ENCODE peak calls at places on chromosomes 11 and 22, in five cellular contexts. T, S, J, K and U are unnamed samples.

GRCh38 chr11:30938801-30939200 is 352.6 kb upstream of the MPPED2 start:
- DNase-seq in K (no peak), S (no peak), J (no peak), T (no peak), U (no peak)

GRCh38 chr11:92638678-92639077 is 330.8 kb upstream of the MTNR1B start:
- DNase-seq in J (peak), S (no peak), T (no peak), K (no peak), U (no peak)

GRCh38 chr11:45089251-45089650 is 57.2 kb upstream of the PRDM11 start:
- DNase-seq in S (no peak), J (no peak), K (no peak), T (no peak), U (no peak)

GRCh38 chr11:131370090-131370751 is at the start of gene NTM:
- DNase-seq in J (no peak), S (no peak), K (no peak), T (no peak), U (no peak)

GRCh38 chr22:28783786-28784671 is 11.5 kb downstream of the CCDC117 start:
- DNase-seq in T (no peak), S (no peak), J (no peak), K (no peak), U (no peak)

GRCh38 chr11:74686792-74687191 is 44.4 kb downstream of the CHRDL2 start:
- DNase-seq in T (no peak), S (no peak), K (no peak), J (no peak), U (no peak)

GRCh38 chr11:118900535-118901384 is 17.1 kb downstream of the CXCR5 start:
- DNase-seq in S (no peak), J (no peak), K (no peak), T (no peak), U (no peak)

GRCh38 chr11:122803306-122803705 is 35.0 kb upstream of the CRTAM start:
- DNase-seq in S (no peak), K (no peak), T (peak), J (no peak), U (no peak)

GRCh38 chr11:3003396-3004231 is 11.5 kb upstream of the NAP1L4 start:
- DNase-seq in S (no peak), K (no peak), J (no peak), T (no peak), U (no peak)

GRCh38 chr11:23903044-23903704 is 593.7 kb upstream of the LUZP2 start:
- DNase-seq in K (no peak), J (no peak), S (no peak), T (no peak), U (no peak)

GRCh38 chr11:765025-765801 is 12.1 kb downstream of the GATD1 start:
- DNase-seq in S (peak), K (peak), T (peak), J (peak), U (no peak)

GRCh38 chr11:69208190-69209037 is 52.7 kb downstream of the SMIM38 start:
- DNase-seq in S (no peak), K (no peak), J (no peak), T (no peak), U (no peak)

GRCh38 chr11:17805873-17806272 is 71.3 kb downstream of the KCNC1 start:
- DNase-seq in J (no peak), K (no peak), S (no peak), T (no peak), U (no peak)

GRCh38 chr11:64409707-64410395 is 50.9 kb downstream of the RPS6KA4 start:
- DNase-seq in S (no peak), J (no peak), K (no peak), T (no peak), U (no peak)

GRCh38 chr11:102932678-102933077 is 22.9 kb downstream of the MMP13 start:
- DNase-seq in K (no peak), T (no peak), J (no peak), S (no peak), U (no peak)

GRCh38 chr11:130533113-130533803 is 84.8 kb downstream of the ADAMTS15 start:
- DNase-seq in S (no peak), J (no peak), T (no peak), K (no peak), U (no peak)

GRCh38 chr11:71543866-71544265 is 4.4 kb upstream of the KRTAP5-9 start:
- DNase-seq in J (no peak), T (peak), S (no peak), K (no peak), U (no peak)

GRCh38 chr22:34975721-34976120 is 90.2 kb upstream of the ISX start:
- DNase-seq in T (peak), S (no peak), K (peak), J (no peak), U (no peak)

GRCh38 chr11:75072582-75072981 is 24.1 kb downstream of the OR2AT4 start:
- DNase-seq in S (no peak), K (no peak), J (no peak), T (no peak), U (no peak)

GRCh38 chr11:46198245-46198872 is 77.1 kb upstream of the PHF21A start:
- DNase-seq in T (no peak), S (no peak), J (no peak), K (no peak), U (no peak)

GRCh38 chr11:27926981-27927481 is 180.9 kb downstream of the KIF18A start:
- DNase-seq in S (no peak), K (no peak), T (peak), J (no peak), U (no peak)
- TF ChIP-seq MAX in S (no peak), K (no peak), T (no peak), J (no peak), U (no peak)

GRCh38 chr22:48572951-48573350 is 1254.7 kb downstream of the BRD1 start:
- DNase-seq in T (no peak), K (no peak), J (no peak), S (no peak), U (no peak)
- TF ChIP-seq MAX in T (no peak), K (no peak), J (no peak), S (no peak), U (no peak)

DNA sequence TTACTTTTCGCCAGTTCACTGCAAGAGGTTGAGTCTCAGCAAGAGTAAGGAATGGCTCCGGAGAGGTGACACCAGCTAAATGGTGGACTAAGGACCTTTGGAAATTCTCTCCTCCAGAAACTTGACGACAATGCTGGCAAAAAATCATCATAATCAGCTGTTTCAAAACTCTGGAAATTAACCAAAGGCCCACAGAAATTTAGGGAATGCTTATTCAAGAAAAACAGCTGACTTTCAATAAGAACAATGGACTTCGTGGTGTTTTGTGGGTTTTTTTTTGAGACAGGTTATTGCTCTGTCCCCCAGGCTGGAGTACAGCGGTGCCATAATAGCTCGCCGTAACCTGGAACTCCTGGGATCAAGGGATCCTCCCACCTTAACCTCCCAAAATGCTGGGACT is 68.4 kb upstream of the SEPTIN5 start:
- DNase-seq in K (no peak), T (no peak), J (no peak), S (no peak), U (no peak)
- TF ChIP-seq MAX in K (no peak), T (no peak), J (no peak), S (no peak), U (no peak)

GRCh38 chr22:22196018-22196533 is 48.5 kb upstream of the VPREB1 start:
- DNase-seq in S (no peak), T (no peak), K (no peak), J (no peak), U (no peak)

GRCh38 chr22:22196833-22197477 is 47.6 kb upstream of the VPREB1 start:
- DNase-seq in S (no peak), K (no peak), J (no peak), T (no peak), U (no peak)

GRCh38 chr22:22199634-22200033 is 45.0 kb upstream of the VPREB1 start:
- DNase-seq in K (no peak), J (no peak), T (no peak), S (no peak), U (no peak)

GRCh38 chr22:22198751-22199150 is 45.8 kb upstream of the VPREB1 start:
- DNase-seq in J (no peak), T (no peak), K (no peak), S (no peak), U (no peak)

DNA sequence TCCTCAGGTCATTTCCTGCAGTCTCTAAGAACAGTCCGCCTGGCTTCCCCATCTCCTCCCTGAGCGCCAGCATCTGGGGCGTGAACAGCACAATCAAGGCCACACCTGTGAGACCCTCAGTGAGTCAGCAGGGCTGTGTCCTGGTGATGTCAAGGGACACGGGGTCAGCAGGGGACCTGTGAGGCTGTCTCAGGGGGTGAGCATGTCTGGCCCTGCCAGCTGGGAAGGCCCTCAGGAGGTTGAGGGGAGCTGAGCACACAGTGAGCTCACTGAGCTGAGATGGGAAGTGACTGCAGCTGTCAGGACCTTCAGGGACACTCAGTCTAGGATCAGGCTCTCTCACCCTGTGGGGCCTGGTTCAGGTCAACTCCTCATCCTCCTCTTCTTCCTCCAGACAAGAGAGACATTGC is 46.6 kb upstream of the VPREB1 start:
- DNase-seq in K (no peak), J (no peak), S (no peak), T (no peak), U (no peak)
- TF ChIP-seq MAX in K (no peak), J (no peak), S (no peak), T (no peak), U (no peak)

GRCh38 chr22:17607891-17608521 is 20.5 kb downstream of the ATP6V1E1 start:
- DNase-seq in S (no peak), J (no peak), T (no peak), K (no peak), U (no peak)

GRCh38 chr22:17612057-17612456 is 16.5 kb downstream of the ATP6V1E1 start:
- DNase-seq in K (no peak), S (no peak), J (no peak), T (no peak), U (no peak)

DNA sequence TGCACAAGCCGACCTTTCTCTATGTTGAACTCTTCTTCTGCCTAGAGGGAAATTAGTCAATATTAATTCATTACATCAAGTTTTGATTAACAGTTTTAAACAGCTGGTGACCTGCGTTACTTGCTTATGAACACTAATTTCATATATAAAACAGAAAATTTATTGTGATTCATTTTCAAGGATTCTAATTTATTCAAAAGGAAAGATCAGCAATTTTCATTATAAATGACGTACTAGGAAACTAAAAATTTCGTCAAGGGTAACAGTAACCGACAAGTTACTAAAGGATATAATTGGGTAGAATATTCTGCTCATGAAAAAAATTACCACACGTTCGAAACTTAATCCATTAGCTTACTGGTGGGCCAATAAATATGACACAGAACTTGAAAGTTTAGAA is 15.3 kb downstream of the ATP6V1E1 start:
- DNase-seq in T (no peak), S (no peak), K (no peak), J (no peak), U (no peak)
- TF ChIP-seq MAX in T (no peak), S (no peak), K (no peak), J (no peak), U (no peak)

DNA sequence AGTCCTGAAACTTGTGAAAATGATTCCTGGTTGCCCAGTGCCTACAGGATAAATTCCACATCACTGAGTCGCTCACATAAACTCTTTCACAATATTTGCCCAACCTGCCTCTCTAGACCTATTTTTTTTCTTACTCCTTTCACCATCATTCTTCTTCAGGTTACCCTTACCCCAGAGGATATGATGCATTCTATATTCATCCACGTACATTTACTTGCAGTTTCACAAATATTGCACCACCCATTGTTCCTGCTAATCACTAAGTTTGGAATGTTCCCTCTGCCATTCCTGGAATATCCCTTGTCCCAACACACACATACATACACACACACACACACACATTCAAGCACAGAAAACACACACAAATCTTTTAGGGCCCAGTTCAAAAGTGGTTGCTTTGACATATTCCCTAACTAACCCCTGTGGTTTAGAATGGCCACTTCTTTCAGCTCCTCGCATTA is 379.5 kb downstream of the ETS1 start:
- DNase-seq in K (no peak), J (peak), T (no peak), S (peak), U (no peak)
- TF ChIP-seq MAX in K (no peak), J (peak), T (no peak), S (peak), U (no peak)

GRCh38 chr22:49306632-49306975 is 521.1 kb downstream of the BRD1 start:
- DNase-seq in S (no peak), K (no peak), J (no peak), T (no peak), U (peak)

GRCh38 chr22:49308300-49308699 is 519.4 kb downstream of the BRD1 start:
- DNase-seq in K (no peak), J (no peak), S (no peak), T (no peak), U (peak)

GRCh38 chr22:49307870-49308269 is 519.8 kb downstream of the BRD1 start:
- DNase-seq in J (no peak), K (no peak), S (no peak), T (no peak), U (no peak)

GRCh38 chr22:49305966-49306631 is 521.6 kb downstream of the BRD1 start:
- DNase-seq in S (no peak), T (no peak), K (no peak), J (no peak), U (no peak)

DNA sequence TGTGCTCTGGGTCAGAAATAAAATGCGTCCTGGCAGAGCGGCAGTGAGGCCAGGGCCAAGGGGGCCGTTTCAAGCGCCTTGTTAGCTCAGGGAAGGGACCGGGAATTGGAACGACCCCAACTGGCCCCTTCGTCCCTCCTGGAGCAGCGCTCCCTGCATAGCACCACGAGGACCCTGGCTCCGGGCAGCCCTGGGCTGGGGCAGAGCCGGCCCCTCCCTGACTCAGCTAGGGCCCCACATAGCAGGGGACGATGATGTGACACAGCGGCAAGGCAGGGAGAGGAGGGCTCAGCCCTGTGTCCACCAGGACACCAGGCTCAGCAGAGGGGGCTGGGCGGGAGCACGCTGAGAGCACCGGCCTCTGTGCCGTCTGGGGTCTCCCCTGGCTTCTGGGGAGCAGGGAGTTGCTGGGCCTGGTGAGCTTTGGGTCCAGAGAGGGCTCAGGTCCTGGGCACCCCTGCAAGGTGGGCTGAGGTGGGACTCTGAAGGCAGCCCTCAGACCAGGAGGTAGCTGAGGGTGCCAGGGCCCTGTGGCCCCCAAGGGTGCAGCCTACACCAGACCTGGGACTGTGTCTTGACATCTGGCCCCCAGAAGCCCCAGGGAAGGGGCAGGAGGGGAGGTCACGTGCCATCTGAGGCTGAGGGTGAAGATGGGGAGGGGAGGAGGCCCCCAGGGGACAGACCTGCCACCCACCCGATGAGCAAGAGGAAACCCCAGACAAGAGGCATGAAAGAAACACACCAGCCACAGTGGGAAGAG is 520.4 kb downstream of the BRD1 start:
- DNase-seq in J (no peak), S (no peak), T (no peak), K (no peak), U (peak)
- TF ChIP-seq MAX in J (no peak), S (no peak), T (no peak), K (no peak), U (no peak)

DNA sequence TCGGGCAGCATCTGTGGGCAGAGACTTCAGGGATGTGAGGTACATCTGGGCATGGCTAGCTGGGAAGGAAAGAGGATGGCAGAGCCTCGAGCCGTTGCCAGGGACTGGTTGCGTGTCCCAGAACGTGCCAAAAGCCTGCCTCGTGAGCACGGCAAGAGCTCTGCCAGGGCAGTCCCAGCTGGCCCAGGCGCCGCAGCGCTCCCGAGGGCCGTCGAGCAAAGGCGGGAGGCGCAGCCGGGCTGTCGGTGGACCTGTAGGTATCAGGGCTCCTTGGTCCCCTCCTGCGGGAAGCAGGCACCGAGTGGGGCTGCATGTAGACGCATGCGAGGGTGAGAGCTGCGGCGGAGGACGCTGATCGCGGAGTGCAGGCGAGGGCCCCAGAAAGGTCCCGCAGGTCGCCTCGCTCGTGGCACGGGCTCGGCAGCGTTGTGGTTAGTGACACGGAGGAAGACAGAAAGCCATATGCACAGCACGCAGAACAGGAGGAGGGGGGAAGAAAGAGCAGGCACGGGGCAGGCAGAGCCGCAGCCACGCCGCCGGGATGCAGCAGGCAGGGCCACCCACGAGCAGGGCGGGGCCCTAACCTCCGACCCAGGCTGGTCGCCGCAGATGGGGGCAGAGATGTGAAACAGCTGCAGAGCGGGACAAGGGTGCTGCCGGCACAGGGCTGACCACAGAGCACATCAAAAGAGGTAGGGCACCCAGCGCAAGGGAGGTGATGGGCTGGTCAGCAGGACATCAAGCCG is 18.0 kb downstream of the LSP1 start:
- DNase-seq in K (no peak), S (no peak), T (peak), J (no peak), U (no peak)
- TF ChIP-seq MAX in K (no peak), S (no peak), T (no peak), J (no peak), U (no peak)

DNA sequence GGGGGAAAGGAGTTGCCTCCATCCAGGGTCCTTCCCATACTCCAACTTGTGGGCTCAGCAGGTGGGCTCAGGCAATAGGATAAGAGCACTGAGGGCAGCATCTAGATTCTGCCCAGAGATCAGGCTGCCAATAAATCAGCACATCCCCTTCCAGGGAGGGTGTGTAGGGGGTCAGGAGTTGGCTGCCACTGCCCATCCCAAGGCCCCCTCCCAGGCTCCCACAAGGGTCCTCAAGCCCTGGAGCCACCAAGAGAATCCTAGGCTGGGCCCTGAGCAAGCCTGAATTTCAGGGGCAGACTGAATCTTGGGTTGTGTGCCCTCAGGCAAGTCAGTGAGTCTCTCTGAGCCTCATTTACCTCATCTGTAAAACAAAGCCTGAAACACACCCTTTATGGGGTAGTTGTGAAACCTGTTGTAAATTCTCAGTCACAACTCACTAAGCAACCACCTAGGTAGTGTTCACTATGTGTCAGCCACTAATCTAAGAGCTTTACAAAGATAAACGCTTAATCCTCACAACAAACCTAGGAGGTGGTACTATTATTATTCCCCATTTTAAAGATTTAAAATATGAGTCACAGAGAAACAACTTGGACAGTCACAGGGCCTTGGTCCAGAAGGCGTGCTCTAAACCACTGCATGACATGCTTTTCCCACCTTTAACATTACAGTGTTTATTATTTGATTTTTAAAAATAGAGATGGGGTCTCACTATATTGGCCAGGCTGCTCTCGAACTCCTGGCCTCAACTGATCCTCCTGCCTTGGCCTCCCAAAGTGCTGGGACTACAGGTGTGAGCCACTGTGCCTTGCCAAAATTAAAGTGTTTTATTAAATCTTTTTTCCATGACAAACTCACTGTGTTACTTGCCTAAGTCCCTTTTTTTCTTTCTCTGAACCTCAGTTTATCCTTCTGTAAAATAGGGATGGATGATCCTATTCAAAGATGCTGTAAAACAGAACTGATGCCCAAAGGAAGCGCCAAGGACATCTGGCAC is 36.2 kb downstream of the LMO1 start:
- DNase-seq in T (no peak), S (no peak), K (no peak), J (no peak), U (no peak)
- TF ChIP-seq MAX in T (no peak), S (no peak), K (no peak), J (no peak), U (no peak)

GRCh38 chr22:49329636-49330035 is 498.0 kb downstream of the BRD1 start:
- DNase-seq in S (no peak), K (no peak), J (no peak), T (no peak), U (no peak)
- TF ChIP-seq MAX in S (no peak), K (no peak), J (no peak), T (no peak), U (no peak)